ENCODE peak calls at places on chromosome 10, in ten cellular contexts. O, P, T, I, M, N, L, D, G and H are unnamed samples.

GRCh38 chr10:74882831-74883230 is 56.4 kb downstream of the KAT6B start:
- DNase-seq in O (no peak), P (no peak), T (no peak), I (no peak), M (peak), N (no peak), L (no peak), D (no peak), G (no peak), H (no peak)

GRCh38 chr10:125068406-125068805 is 92.0 kb downstream of the CTBP2 start:
- DNase-seq in O (no peak), P (peak), T (no peak), I (no peak), M (no peak), N (no peak), L (no peak), D (no peak), G (no peak), H (no peak)

GRCh38 chr10:96288151-96288621 is 16.0 kb upstream of the DNTT start:
- DNase-seq in O (no peak), P (no peak), T (no peak), I (no peak), M (no peak), N (no peak), L (no peak), D (no peak), G (no peak), H (no peak)

GRCh38 chr10:132209130-132209529 is 22.4 kb downstream of the DPYSL4 start:
- DNase-seq in O (no peak), P (no peak), T (no peak), I (no peak), M (peak), N (no peak), L (no peak), D (no peak), G (no peak), H (peak)

GRCh38 chr10:131082991-131083465 is 228.5 kb downstream of the TCERG1L start:
- DNase-seq in O (no peak), P (no peak), T (no peak), I (no peak), M (no peak), N (peak), L (peak), D (no peak), G (no peak), H (no peak)

GRCh38 chr10:22682237-22683192 is 31.9 kb downstream of the PIP4K2A start:
- DNase-seq in O (no peak), P (peak), T (no peak), I (no peak), M (peak), N (no peak), L (no peak), D (no peak), G (no peak), H (no peak)

GRCh38 chr10:71548494-71548846 is 151.8 kb downstream of the CDH23 start:
- DNase-seq in O (no peak), P (no peak), T (no peak), I (no peak), M (peak), N (no peak), L (no peak), D (no peak), G (no peak), H (peak)

GRCh38 chr10:86535057-86535882 is 13.7 kb upstream of the WAPL start:
- DNase-seq in O (peak), P (peak), T (no peak), I (peak), M (no peak), N (peak), L (peak), D (peak), G (peak), H (no peak)

GRCh38 chr10:33253411-33253810 is 81.1 kb downstream of the NRP1 start:
- DNase-seq in O (no peak), P (no peak), T (no peak), I (no peak), M (no peak), N (no peak), L (no peak), D (no peak), G (no peak), H (no peak)

GRCh38 chr10:45155784-45156183 is 155.1 kb downstream of the ZNF22 start:
- DNase-seq in O (no peak), P (no peak), T (no peak), I (no peak), M (no peak), N (no peak), L (no peak), D (no peak), G (no peak), H (no peak)

GRCh38 chr10:45418859-45419672 is 45.0 kb downstream of the ALOX5 start:
- DNase-seq in O (peak), P (peak), T (no peak), I (peak), M (peak), N (no peak), L (peak), D (no peak), G (peak), H (no peak)

GRCh38 chr10:59175538-59176240 is 754 bp upstream of the PHYHIPL start:
- DNase-seq in O (no peak), P (peak), T (no peak), I (no peak), M (no peak), N (peak), L (no peak), D (no peak), G (no peak), H (no peak)

GRCh38 chr10:122140941-122141623 is 130.0 kb upstream of the BTBD16 start:
- DNase-seq in O (peak), P (peak), T (no peak), I (peak), M (peak), N (peak), L (peak), D (peak), G (peak), H (peak)

GRCh38 chr10:48506147-48506917 is 98.5 kb downstream of the ARHGAP22 start:
- DNase-seq in O (peak), P (no peak), T (no peak), I (no peak), M (peak), N (no peak), L (no peak), D (no peak), G (peak), H (no peak)

GRCh38 chr10:102770108-102770482 is 26.3 kb downstream of the WBP1L start:
- DNase-seq in O (no peak), P (no peak), T (no peak), I (no peak), M (no peak), N (no peak), L (no peak), D (no peak), G (no peak), H (no peak)

GRCh38 chr10:50544095-50544856 is 79.5 kb downstream of the SGMS1 start:
- DNase-seq in O (no peak), P (no peak), T (no peak), I (no peak), M (no peak), N (no peak), L (no peak), D (no peak), G (no peak), H (no peak)

GRCh38 chr10:32931593-32931992 is 26.4 kb downstream of the ITGB1 start:
- DNase-seq in O (no peak), P (no peak), T (no peak), I (no peak), M (no peak), N (no peak), L (no peak), D (no peak), G (no peak), H (no peak)

GRCh38 chr10:131676046-131676445 is 224.8 kb upstream of the PPP2R2D start:
- DNase-seq in O (no peak), P (no peak), T (no peak), I (no peak), M (no peak), N (no peak), L (peak), D (no peak), G (no peak), H (no peak)

GRCh38 chr10:14779053-14779649 is 4.5 kb upstream of the FAM107B start:
- DNase-seq in O (no peak), P (no peak), T (no peak), I (no peak), M (peak), N (no peak), L (no peak), D (no peak), G (no peak), H (no peak)

GRCh38 chr10:118953999-118954398 is 75.5 kb upstream of the NANOS1 start:
- DNase-seq in O (no peak), P (no peak), T (no peak), I (no peak), M (no peak), N (no peak), L (no peak), D (no peak), G (peak), H (no peak)

GRCh38 chr10:122113161-122113944 is 124.4 kb downstream of the TACC2 start:
- DNase-seq in O (peak), P (peak), T (no peak), I (peak), M (peak), N (peak), L (peak), D (peak), G (peak), H (peak)

GRCh38 chr10:97686962-97687784 is at the start of gene AVPI1:
- DNase-seq in O (peak), P (peak), T (peak), I (peak), M (peak), N (peak), L (peak), D (peak), G (peak), H (peak)
- TF ChIP-seq POLR2A in O (peak), P (peak), T (peak), I (peak), M (peak), N (peak), L (peak), D (peak), G (peak), H (peak)

GRCh38 chr10:101292194-101293006 is 61.6 kb upstream of the BTRC start:
- DNase-seq in O (peak), P (no peak), T (no peak), I (no peak), M (no peak), N (peak), L (no peak), D (no peak), G (no peak), H (no peak)
- TF ChIP-seq POLR2A in O (no peak), P (no peak), T (no peak), I (no peak), M (no peak), N (no peak), L (no peak), D (no peak), G (no peak), H (no peak)

GRCh38 chr10:51696251-51696650 is 3.1 kb downstream of the CSTF2T start:
- DNase-seq in O (no peak), P (no peak), T (no peak), I (no peak), M (no peak), N (no peak), L (no peak), D (no peak), G (no peak), H (no peak)

GRCh38 chr10:51700228-51700835 is 937 bp upstream of the CSTF2T start:
- DNase-seq in O (peak), P (no peak), T (no peak), I (peak), M (no peak), N (peak), L (no peak), D (no peak), G (peak), H (peak)

GRCh38 chr10:51699145-51699474 is 285 bp downstream of the CSTF2T start:
- DNase-seq in O (no peak), P (no peak), T (no peak), I (no peak), M (no peak), N (no peak), L (no peak), D (no peak), G (no peak), H (no peak)

GRCh38 chr10:51698473-51699063 is 827 bp downstream of the CSTF2T start:
- DNase-seq in O (peak), P (peak), T (no peak), I (peak), M (no peak), N (no peak), L (no peak), D (no peak), G (no peak), H (no peak)

DNA sequence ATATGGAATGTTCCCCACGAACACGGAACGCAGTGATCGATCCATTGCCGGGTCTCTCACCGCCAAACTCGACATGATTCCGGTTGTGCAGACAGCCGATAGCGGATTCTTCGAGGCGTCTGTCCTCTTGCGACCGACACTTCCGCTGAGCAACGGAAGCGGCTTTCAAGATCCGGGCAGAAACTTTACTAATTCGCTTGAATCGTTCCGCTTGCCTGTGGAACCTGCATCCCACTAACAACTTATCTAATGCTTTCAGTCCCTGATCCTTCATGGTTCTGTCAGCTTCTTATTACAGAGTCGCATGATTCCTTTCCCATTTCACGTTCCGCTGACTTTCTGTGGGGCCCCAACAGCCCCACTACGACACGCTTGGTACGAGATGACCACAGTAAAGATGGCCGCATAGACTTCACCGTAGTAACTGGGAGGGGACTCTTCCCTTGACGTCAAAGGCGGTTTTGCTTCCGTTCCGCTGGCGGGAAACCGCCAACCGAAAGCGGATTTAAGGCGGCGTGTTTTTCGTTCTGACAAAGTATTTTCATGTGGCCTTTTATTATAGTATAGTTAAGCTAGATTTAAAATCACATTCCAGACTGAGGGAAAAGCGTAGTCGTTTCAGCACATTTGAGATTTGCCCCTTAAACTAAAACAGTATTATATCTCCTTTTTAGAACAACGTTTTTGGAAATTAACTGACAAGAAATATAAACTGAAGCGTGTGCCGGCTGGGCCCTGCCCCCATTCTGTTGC is at the start of gene CSTF2T:
- DNase-seq in O (peak), P (peak), T (peak), I (peak), M (peak), N (peak), L (peak), D (peak), G (peak), H (peak)
- TF ChIP-seq POLR2A in O (peak), P (peak), T (no peak), I (peak), M (peak), N (peak), L (peak), D (no peak), G (no peak), H (peak)

GRCh38 chr10:43396061-43396927 is 12.7 kb downstream of the HNRNPF start:
- DNase-seq in O (peak), P (peak), T (no peak), I (peak), M (peak), N (peak), L (peak), D (peak), G (peak), H (peak)

GRCh38 chr10:43396928-43397624 is 11.9 kb downstream of the HNRNPF start:
- DNase-seq in O (peak), P (peak), T (peak), I (peak), M (peak), N (peak), L (peak), D (peak), G (peak), H (peak)

GRCh38 chr10:43399911-43400310 is 9.1 kb downstream of the HNRNPF start:
- DNase-seq in O (no peak), P (no peak), T (no peak), I (no peak), M (no peak), N (no peak), L (peak), D (no peak), G (no peak), H (no peak)

GRCh38 chr10:43401627-43402026 is 7.4 kb downstream of the HNRNPF start:
- DNase-seq in O (peak), P (peak), T (no peak), I (no peak), M (no peak), N (no peak), L (no peak), D (no peak), G (no peak), H (no peak)

DNA sequence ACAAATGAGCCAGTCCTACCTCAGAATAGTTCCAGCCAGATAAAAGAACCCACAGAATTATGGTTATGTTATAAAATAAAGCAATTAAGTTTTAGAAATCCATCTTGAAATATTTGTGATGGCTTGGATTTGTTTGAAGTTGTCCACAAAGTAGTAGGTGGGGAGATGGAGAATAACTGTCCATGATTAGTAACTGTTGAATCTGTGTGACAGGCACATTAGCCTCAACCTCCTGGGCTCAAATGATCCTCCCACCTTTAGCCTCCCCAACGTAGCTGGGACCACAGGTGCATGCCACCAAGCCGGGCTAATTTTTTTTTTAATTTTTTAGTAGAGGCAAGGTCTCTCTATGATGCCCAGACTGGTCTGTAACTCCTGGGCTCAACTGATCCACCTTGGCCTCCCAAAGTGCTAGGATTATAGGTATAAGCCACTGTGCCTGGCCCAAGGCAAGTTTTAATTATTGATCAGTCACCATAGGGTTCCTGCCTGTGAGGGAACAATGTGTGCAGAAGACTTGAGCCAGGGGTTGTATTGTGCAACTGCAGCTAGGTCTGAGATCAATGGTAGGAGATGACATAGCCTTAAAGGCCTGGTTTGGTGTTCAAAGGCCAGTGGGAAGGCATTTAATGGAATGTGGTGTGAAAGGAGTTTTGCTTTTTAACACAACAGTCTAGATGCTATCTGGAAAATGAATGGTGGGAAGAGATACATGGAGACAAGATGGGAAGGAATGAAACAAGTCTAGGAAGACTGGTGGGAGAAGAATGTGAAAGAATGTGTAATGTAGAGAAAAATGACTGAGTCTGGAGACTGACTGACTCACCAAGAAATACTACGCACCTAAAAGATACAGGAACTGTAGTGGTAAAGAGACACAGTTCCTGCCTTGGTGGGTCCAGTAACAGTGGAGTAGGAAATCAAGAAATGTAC is 9.8 kb downstream of the HNRNPF start:
- DNase-seq in O (no peak), P (peak), T (no peak), I (no peak), M (peak), N (no peak), L (peak), D (no peak), G (no peak), H (no peak)
- TF ChIP-seq POLR2A in O (no peak), P (no peak), T (no peak), I (no peak), M (no peak), N (no peak), L (no peak), D (no peak), G (no peak), H (no peak)

DNA sequence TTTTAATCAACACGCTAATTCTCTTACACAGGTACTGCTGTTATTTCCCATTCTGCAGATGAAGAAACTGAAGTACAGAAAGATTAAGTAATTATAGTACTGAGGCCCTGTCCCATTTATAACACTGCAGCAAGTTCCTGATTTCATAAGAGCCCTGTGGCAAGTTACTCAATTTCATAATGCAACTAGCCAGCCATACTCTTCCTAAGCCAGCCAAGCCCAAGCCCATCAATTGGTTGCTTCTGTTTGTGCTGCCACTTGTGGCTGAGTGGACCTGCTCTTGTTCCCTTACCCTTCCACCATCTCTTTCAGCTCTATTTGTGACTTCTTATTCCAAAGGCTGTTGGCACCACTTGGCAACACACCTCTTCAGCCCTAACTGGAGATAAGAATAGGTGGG is 19.7 kb upstream of the PRPF18 start:
- DNase-seq in O (no peak), P (no peak), T (no peak), I (no peak), M (no peak), N (no peak), L (no peak), D (no peak), G (no peak), H (no peak)
- TF ChIP-seq POLR2A in O (no peak), P (no peak), T (no peak), I (no peak), M (no peak), N (no peak), L (no peak), D (no peak), G (no peak), H (no peak)